ENCODE peak calls at places on chromosomes 7 and 10, in six cellular contexts. D is A549, G is GM12878, L is K562, P is HepG2, Y is endothelial cell of umbilical vein. K is an unnamed sample.

GRCh38 chr7:45155941-45156340 is 1.6 kb upstream of the RAMP3 start:
- DNase-seq in D (no peak), G (no peak), L (no peak), P (no peak), Y (no peak), K (no peak)

GRCh38 chr10:116599991-116600390 is 9.2 kb downstream of the PNLIPRP1 start:
- DNase-seq in D (no peak), G (no peak), L (no peak), P (no peak), Y (no peak), K (no peak)

GRCh38 chr10:131629026-131629425 is 271.8 kb upstream of the PPP2R2D start:
- DNase-seq in D (no peak), G (no peak), L (no peak), P (no peak), Y (no peak), K (no peak)

GRCh38 chr7:135248546-135248945 is 14.9 kb downstream of the STRA8 start:
- DNase-seq in D (no peak), G (no peak), L (no peak), P (no peak), Y (no peak), K (no peak)

GRCh38 chr7:138924551-138925225 is 56.5 kb downstream of the KIAA1549 start:
- DNase-seq in D (no peak), G (no peak), L (no peak), P (no peak), Y (no peak), K (no peak)

GRCh38 chr7:50661345-50662058 is 96.3 kb upstream of the DDC start:
- DNase-seq in D (no peak), G (no peak), L (no peak), P (no peak), Y (no peak), K (peak; percentile 30)

GRCh38 chr10:101783736-101784118 is 481 bp upstream of the NPM3 start:
- DNase-seq in D (no peak), G (no peak), L (no peak), P (no peak), Y (no peak), K (no peak)

GRCh38 chr10:29328988-29329387 is 40.1 kb downstream of the LYZL1 start:
- DNase-seq in D (no peak), G (no peak), L (no peak), P (no peak), Y (no peak), K (no peak)

GRCh38 chr10:22682237-22683192 is 31.9 kb downstream of the PIP4K2A start:
- DNase-seq in D (peak; percentile 24), G (peak; percentile 52), L (peak; percentile 45), P (peak; percentile 69), Y (no peak), K (peak; percentile 13)

GRCh38 chr10:133212853-133213494 is 17.0 kb upstream of the UTF1 start:
- DNase-seq in D (no peak), G (no peak), L (no peak), P (no peak), Y (no peak), K (no peak)

GRCh38 chr10:49735848-49736563 is 26.1 kb downstream of the OGDHL start:
- DNase-seq in D (no peak), G (no peak), L (no peak), P (no peak), Y (no peak), K (no peak)

GRCh38 chr7:144386741-144387140 is 16.8 kb downstream of the NOBOX start:
- DNase-seq in D (no peak), G (no peak), L (no peak), P (no peak), Y (no peak), K (no peak)

GRCh38 chr7:80721880-80722595 is 83.6 kb downstream of the CD36 start:
- DNase-seq in D (peak; percentile 77), G (no peak), L (no peak), P (no peak), Y (peak; percentile 10), K (peak; percentile 41)

GRCh38 chr10:97270523-97271154 is 21.8 kb downstream of the ARHGAP19 start:
- DNase-seq in D (no peak), G (no peak), L (peak; percentile 12), P (peak; percentile 26), Y (peak; percentile 17), K (no peak)

GRCh38 chr7:150974468-150975391 is 3.4 kb downstream of the KCNH2 start:
- DNase-seq in D (peak; percentile 71), G (no peak), L (peak; percentile 97), P (no peak), Y (peak; percentile 12), K (peak; percentile 66)

GRCh38 chr10:53434413-53434812 is 661.8 kb upstream of the MBL2 start:
- DNase-seq in D (no peak), G (no peak), L (no peak), P (no peak), Y (no peak), K (no peak)

GRCh38 chr7:4766666-4767530 is 8.5 kb upstream of the AP5Z1 start:
- DNase-seq in D (no peak), G (no peak), L (no peak), P (no peak), Y (no peak), K (no peak)

GRCh38 chr10:110725809-110726641 is 81.9 kb downstream of the RBM20 start:
- DNase-seq in D (no peak), G (no peak), L (no peak), P (no peak), Y (no peak), K (peak; percentile 25)

GRCh38 chr10:84008878-84009277 is 130.4 kb upstream of the GHITM start:
- DNase-seq in D (peak; percentile 6), G (no peak), L (peak; percentile 85), P (no peak), Y (peak; percentile 18), K (peak; percentile 68)

GRCh38 chr10:13347235-13348156 is 597 bp downstream of the SEPHS1 start:
- DNase-seq in D (peak; percentile 69), G (no peak), L (peak; percentile 86), P (peak; percentile 46), Y (peak; percentile 58), K (peak; percentile 79)

GRCh38 chr10:3538291-3538849 is 246.6 kb downstream of the KLF6 start:
- DNase-seq in D (no peak), G (no peak), L (no peak), P (no peak), Y (peak; percentile 31), K (no peak)
- H3K4me3 ChIP-seq in D (no peak overlapping the region), G (no peak overlapping the region), L (no peak overlapping the region), P (no peak overlapping the region), Y (no peak overlapping the region), K (no peak overlapping the region)

GRCh38 chr10:48452879-48453412 is 146.5 kb downstream of the MAPK8 start:
- DNase-seq in D (no peak), G (no peak), L (no peak), P (no peak), Y (no peak), K (no peak)

GRCh38 chr10:48450233-48450810 is 143.8 kb downstream of the MAPK8 start:
- DNase-seq in D (no peak), G (no peak), L (no peak), P (no peak), Y (no peak), K (no peak)

GRCh38 chr10:48450811-48451466 is 144.5 kb downstream of the MAPK8 start:
- DNase-seq in D (no peak), G (no peak), L (no peak), P (no peak), Y (no peak), K (no peak)

GRCh38 chr10:48453451-48454301 is 147.2 kb downstream of the MAPK8 start:
- DNase-seq in D (no peak), G (no peak), L (no peak), P (no peak), Y (no peak), K (no peak)

DNA sequence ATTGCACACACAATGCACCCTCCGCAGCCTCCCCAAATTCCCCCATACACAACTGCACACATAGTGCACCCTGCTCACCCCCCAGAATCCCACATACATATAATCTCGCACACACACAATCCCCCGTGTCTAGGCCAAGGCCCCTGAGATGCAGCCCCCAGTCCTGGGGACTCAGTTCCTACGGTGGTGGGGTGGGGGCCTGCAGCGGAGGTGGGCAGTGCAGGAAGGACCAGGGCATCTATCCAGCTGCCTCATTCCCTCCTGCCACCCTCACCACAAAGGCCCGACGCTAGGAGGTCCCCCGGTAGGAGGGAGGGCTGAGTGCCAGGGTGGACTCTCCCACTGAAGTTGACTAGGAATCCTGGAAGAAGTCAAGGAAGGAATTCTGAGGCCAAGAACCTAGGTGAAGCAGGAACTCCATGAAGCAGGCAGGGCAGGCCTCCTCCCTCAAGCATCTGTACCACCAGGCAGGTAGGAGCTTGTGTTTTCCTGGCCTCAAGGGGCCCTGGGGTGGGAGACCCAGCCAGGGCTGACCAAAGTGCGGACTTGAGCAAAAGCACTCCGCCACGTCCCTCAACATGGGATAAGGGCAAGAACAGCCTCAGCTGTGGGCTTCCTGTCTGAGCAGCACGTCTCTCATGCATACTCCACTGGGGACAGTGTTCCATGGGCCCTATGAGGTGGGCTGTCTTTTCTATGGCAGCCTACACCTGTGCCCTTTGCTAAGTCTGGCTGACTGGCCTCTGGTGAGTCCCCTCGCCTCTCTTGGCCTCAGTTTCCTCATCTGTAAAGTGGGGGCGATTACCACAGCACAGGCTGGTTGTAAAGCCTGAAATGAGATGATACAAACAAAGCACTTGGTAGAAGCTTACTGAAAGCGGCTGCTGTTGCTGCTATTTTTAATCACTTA is 145.7 kb downstream of the MAPK8 start:
- DNase-seq in D (no peak), G (no peak), L (no peak), P (peak; percentile 21), Y (no peak), K (no peak)
- TF ChIP-seq MYC in D (no peak), G (no peak), L (no peak), P (no peak), Y (no peak), K (no peak)

GRCh38 chr7:86867163-86867762 is 192.2 kb downstream of the ELAPOR2 start:
- DNase-seq in D (no peak), G (no peak), L (no peak), P (no peak), Y (no peak), K (no peak)
- TF ChIP-seq MAX in D (no peak), G (no peak), L (no peak), P (no peak), Y (no peak), K (no peak)

GRCh38 chr7:39608278-39608677 is 15.1 kb upstream of the RALA start:
- DNase-seq in D (no peak), G (no peak), L (no peak), P (no peak), Y (peak; percentile 90), K (no peak)

GRCh38 chr7:39607865-39608264 is 15.5 kb upstream of the RALA start:
- DNase-seq in D (no peak), G (no peak), L (no peak), P (no peak), Y (no peak), K (no peak)

GRCh38 chr7:39609462-39610149 is 13.8 kb upstream of the RALA start:
- DNase-seq in D (no peak), G (no peak), L (no peak), P (no peak), Y (peak; percentile 59), K (peak; percentile 69)

GRCh38 chr7:39606941-39607340 is 16.4 kb upstream of the RALA start:
- DNase-seq in D (no peak), G (no peak), L (no peak), P (no peak), Y (no peak), K (no peak)

DNA sequence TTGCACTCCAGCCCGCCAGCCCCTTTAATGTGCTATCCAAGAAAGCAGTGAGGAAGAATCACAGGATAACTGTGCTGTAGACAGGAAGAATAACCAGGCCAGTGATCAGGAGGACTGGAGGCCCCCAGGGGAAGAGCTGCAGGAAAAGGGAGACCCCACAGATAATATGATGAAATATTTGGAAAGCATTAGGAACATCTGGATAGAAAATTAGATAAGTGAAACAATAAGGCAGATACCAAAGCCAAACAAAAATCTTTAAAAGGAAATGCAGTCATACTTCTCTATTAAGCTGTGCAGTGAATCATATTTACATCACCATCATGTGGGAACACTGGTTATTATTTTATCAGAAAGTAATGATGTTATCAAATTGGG is 14.3 kb upstream of the RALA start:
- DNase-seq in D (no peak), G (no peak), L (no peak), P (no peak), Y (peak; percentile 89), K (no peak)
- H3K4me3 ChIP-seq in D (no peak overlapping the region), G (no peak overlapping the region), L (no peak overlapping the region), P (no peak overlapping the region), Y (no peak overlapping the region), K (no peak overlapping the region)

K was measured in NB4.